ENCODE peak calls at places on chromosome 1, in seven cellular contexts. One of them, this sample, is unnamed.

GRCh38 chr1:195608883-195609282 is 999.4 kb downstream of the KCNT2 start:
- DNase-seq in GM20000: no peak
- DNase-seq in stomach: no peak
- DNase-seq in CD8-positive, alpha-beta T cell: no peak
- DNase-seq in PC-3: peak
- DNase-seq in prostate gland: no peak
- DNase-seq in BJ: no peak
- DNase-seq in this sample: no peak

GRCh38 chr1:151457911-151458882 is 1.1 kb downstream of the POGZ start:
- DNase-seq in GM20000: peak
- DNase-seq in stomach: peak
- DNase-seq in CD8-positive, alpha-beta T cell: peak
- DNase-seq in PC-3: peak
- DNase-seq in prostate gland: peak
- DNase-seq in BJ: no peak
- DNase-seq in this sample: peak

GRCh38 chr1:234963180-234963903 is 165.3 kb downstream of the TOMM20 start:
- DNase-seq in GM20000: peak
- DNase-seq in stomach: peak
- DNase-seq in CD8-positive, alpha-beta T cell: peak
- DNase-seq in PC-3: peak
- DNase-seq in prostate gland: peak
- DNase-seq in BJ: peak
- DNase-seq in this sample: no peak

GRCh38 chr1:152110365-152110859 is 4.8 kb downstream of the TCHH start:
- DNase-seq in GM20000: no peak
- DNase-seq in stomach: no peak
- DNase-seq in CD8-positive, alpha-beta T cell: no peak
- DNase-seq in PC-3: peak
- DNase-seq in prostate gland: peak
- DNase-seq in BJ: no peak
- DNase-seq in this sample: no peak

GRCh38 chr1:79186260-79186659 is 179.7 kb upstream of the ADGRL4 start:
- DNase-seq in GM20000: no peak
- DNase-seq in stomach: no peak
- DNase-seq in CD8-positive, alpha-beta T cell: no peak
- DNase-seq in PC-3: no peak
- DNase-seq in prostate gland: no peak
- DNase-seq in BJ: no peak
- DNase-seq in this sample: no peak

GRCh38 chr1:34164510-34165381 is at the start of gene CSMD2:
- DNase-seq in GM20000: peak
- DNase-seq in stomach: no peak
- DNase-seq in CD8-positive, alpha-beta T cell: no peak
- DNase-seq in PC-3: no peak
- DNase-seq in prostate gland: no peak
- DNase-seq in BJ: no peak
- DNase-seq in this sample: peak

GRCh38 chr1:109882288-109883245 is 28.1 kb upstream of the CSF1 start:
- DNase-seq in GM20000: no peak
- DNase-seq in stomach: no peak
- DNase-seq in CD8-positive, alpha-beta T cell: no peak
- DNase-seq in PC-3: no peak
- DNase-seq in prostate gland: no peak
- DNase-seq in BJ: no peak
- DNase-seq in this sample: no peak

GRCh38 chr1:231879296-231879695 is 252.7 kb downstream of the DISC1 start:
- DNase-seq in GM20000: no peak
- DNase-seq in stomach: no peak
- DNase-seq in CD8-positive, alpha-beta T cell: no peak
- DNase-seq in PC-3: no peak
- DNase-seq in prostate gland: no peak
- DNase-seq in BJ: no peak
- DNase-seq in this sample: no peak

GRCh38 chr1:156677616-156678596 is 699 bp upstream of the NES start:
- DNase-seq in GM20000: peak
- DNase-seq in stomach: peak
- DNase-seq in CD8-positive, alpha-beta T cell: peak
- DNase-seq in PC-3: peak
- DNase-seq in prostate gland: no peak
- DNase-seq in BJ: no peak
- DNase-seq in this sample: peak

GRCh38 chr1:178220094-178220493 is 126.2 kb downstream of the RASAL2 start:
- DNase-seq in GM20000: no peak
- DNase-seq in stomach: no peak
- DNase-seq in CD8-positive, alpha-beta T cell: no peak
- DNase-seq in PC-3: peak
- DNase-seq in prostate gland: no peak
- DNase-seq in BJ: no peak
- DNase-seq in this sample: no peak

GRCh38 chr1:78619029-78619428 is 1.2 kb upstream of the IFI44L start:
- DNase-seq in GM20000: no peak
- DNase-seq in stomach: no peak
- DNase-seq in CD8-positive, alpha-beta T cell: no peak
- DNase-seq in PC-3: no peak
- DNase-seq in prostate gland: no peak
- DNase-seq in BJ: no peak
- DNase-seq in this sample: no peak

GRCh38 chr1:69475021-69475420 is 92.7 kb upstream of the LRRC7 start:
- DNase-seq in GM20000: no peak
- DNase-seq in stomach: no peak
- DNase-seq in CD8-positive, alpha-beta T cell: no peak
- DNase-seq in PC-3: no peak
- DNase-seq in prostate gland: no peak
- DNase-seq in BJ: no peak
- DNase-seq in this sample: no peak

GRCh38 chr1:52002038-52002917 is 11.8 kb upstream of the RAB3B start:
- DNase-seq in GM20000: peak
- DNase-seq in stomach: no peak
- DNase-seq in CD8-positive, alpha-beta T cell: peak
- DNase-seq in PC-3: peak
- DNase-seq in prostate gland: peak
- DNase-seq in BJ: peak
- DNase-seq in this sample: peak

GRCh38 chr1:228100822-228101613 is 2.1 kb downstream of the C1orf35 start:
- DNase-seq in GM20000: peak
- DNase-seq in stomach: peak
- DNase-seq in CD8-positive, alpha-beta T cell: no peak
- DNase-seq in PC-3: peak
- DNase-seq in prostate gland: no peak
- DNase-seq in BJ: no peak
- DNase-seq in this sample: no peak

GRCh38 chr1:159799446-159799985 is 2.6 kb upstream of the FCRL6 start:
- DNase-seq in GM20000: no peak
- DNase-seq in stomach: no peak
- DNase-seq in CD8-positive, alpha-beta T cell: no peak
- DNase-seq in PC-3: no peak
- DNase-seq in prostate gland: no peak
- DNase-seq in BJ: no peak
- DNase-seq in this sample: no peak

GRCh38 chr1:171142081-171142450 is 43.0 kb upstream of the FMO2 start:
- DNase-seq in GM20000: no peak
- DNase-seq in stomach: no peak
- DNase-seq in CD8-positive, alpha-beta T cell: no peak
- DNase-seq in PC-3: no peak
- DNase-seq in prostate gland: peak
- DNase-seq in BJ: peak
- DNase-seq in this sample: no peak

GRCh38 chr1:101360506-101360905 is 123.7 kb downstream of the S1PR1 start:
- DNase-seq in GM20000: no peak
- DNase-seq in stomach: no peak
- DNase-seq in CD8-positive, alpha-beta T cell: no peak
- DNase-seq in PC-3: no peak
- DNase-seq in prostate gland: no peak
- DNase-seq in BJ: no peak
- DNase-seq in this sample: no peak

GRCh38 chr1:202176949-202177927 is 16.4 kb upstream of the LGR6 start:
- DNase-seq in GM20000: no peak
- DNase-seq in stomach: no peak
- DNase-seq in CD8-positive, alpha-beta T cell: no peak
- DNase-seq in PC-3: no peak
- DNase-seq in prostate gland: no peak
- DNase-seq in BJ: no peak
- DNase-seq in this sample: no peak

GRCh38 chr1:157077394-157077793 is 22.2 kb downstream of the ETV3L start:
- DNase-seq in GM20000: no peak
- DNase-seq in stomach: no peak
- DNase-seq in CD8-positive, alpha-beta T cell: no peak
- DNase-seq in PC-3: no peak
- DNase-seq in prostate gland: no peak
- DNase-seq in BJ: no peak
- DNase-seq in this sample: no peak

DNA sequence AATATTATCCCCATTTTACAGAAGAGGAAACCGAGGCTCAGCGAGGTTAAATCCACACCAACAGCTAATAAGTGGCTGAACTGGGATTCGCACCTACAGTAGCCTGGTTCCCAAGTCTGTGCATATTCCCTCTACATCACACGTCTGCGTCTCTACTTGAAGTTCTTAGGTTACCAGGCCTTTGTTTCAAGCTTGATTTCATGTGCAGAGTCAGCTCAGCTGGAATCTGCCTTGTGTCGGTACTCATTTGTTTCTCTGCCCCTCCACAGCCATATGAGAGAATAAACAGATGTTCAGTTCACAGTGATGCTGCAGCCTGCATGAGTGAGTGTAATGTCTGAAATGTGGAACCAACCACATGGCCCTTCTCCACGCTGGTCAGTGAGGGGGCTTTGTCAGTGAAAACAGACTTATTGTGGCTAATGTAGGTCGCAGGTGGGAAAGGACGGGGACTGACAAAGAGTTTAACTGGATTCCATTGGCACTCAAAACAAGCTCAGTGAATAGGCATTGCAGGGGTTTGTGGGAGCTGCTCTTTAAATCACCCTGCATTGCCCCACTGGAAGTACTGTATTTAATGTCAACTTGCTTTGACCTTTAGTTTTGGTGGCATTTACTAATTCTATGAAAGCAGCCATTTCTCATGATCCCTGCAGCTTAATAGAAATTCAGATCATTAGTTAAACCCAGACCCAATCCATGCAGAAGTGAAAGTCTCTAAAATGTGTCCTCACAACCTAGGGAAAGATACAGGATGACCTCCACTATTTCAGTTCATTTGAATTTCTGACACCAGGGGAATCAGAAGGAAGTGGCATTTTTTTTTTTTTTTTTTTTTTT is 136.3 kb upstream of the FAM78B start:
- DNase-seq in GM20000: no peak
- DNase-seq in stomach: no peak
- DNase-seq in CD8-positive, alpha-beta T cell: no peak
- DNase-seq in PC-3: no peak
- DNase-seq in prostate gland: no peak
- DNase-seq in BJ: no peak
- DNase-seq in this sample: no peak
- TF ChIP-seq CTCF in GM20000: no peak
- TF ChIP-seq CTCF in stomach: no peak
- TF ChIP-seq CTCF in CD8-positive, alpha-beta T cell: no peak
- TF ChIP-seq CTCF in PC-3: no peak
- TF ChIP-seq CTCF in prostate gland: no peak
- TF ChIP-seq CTCF in BJ: no peak
- TF ChIP-seq CTCF in this sample: no peak

DNA sequence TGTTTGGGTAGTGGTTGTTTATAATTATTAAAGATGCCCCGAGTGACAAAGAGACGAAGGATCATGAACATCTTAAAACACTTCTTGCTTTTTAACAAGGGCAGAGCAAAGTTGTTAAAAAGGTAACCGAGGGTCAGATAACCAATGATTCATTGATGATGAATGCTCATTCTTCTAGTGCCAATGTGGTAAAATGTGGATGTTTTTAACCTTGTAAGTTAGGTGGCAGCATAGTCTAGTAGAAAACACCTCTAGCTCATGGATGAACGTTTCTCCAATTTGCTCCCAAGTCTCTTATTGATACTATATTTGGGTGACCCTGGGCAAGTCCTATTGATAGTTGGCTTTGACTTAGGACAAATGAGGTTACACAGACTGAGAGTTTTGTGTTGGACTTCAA is 167.9 kb downstream of the KIF26B start:
- DNase-seq in GM20000: no peak
- DNase-seq in stomach: no peak
- DNase-seq in CD8-positive, alpha-beta T cell: no peak
- DNase-seq in PC-3: peak
- DNase-seq in prostate gland: no peak
- DNase-seq in BJ: no peak
- DNase-seq in this sample: no peak
- TF ChIP-seq CTCF in GM20000: no peak
- TF ChIP-seq CTCF in stomach: no peak
- TF ChIP-seq CTCF in CD8-positive, alpha-beta T cell: no peak
- TF ChIP-seq CTCF in PC-3: peak
- TF ChIP-seq CTCF in prostate gland: peak
- TF ChIP-seq CTCF in BJ: no peak
- TF ChIP-seq CTCF in this sample: no peak

GRCh38 chr1:39183503-39184353 is 20.8 kb upstream of the MACF1 start:
- DNase-seq in GM20000: peak
- DNase-seq in stomach: peak
- DNase-seq in CD8-positive, alpha-beta T cell: peak
- DNase-seq in PC-3: peak
- DNase-seq in prostate gland: peak
- DNase-seq in BJ: peak
- DNase-seq in this sample: no peak
- TF ChIP-seq CTCF in GM20000: peak
- TF ChIP-seq CTCF in stomach: no peak
- TF ChIP-seq CTCF in CD8-positive, alpha-beta T cell: peak
- TF ChIP-seq CTCF in PC-3: peak
- TF ChIP-seq CTCF in prostate gland: peak
- TF ChIP-seq CTCF in BJ: peak
- TF ChIP-seq CTCF in this sample: no peak

GRCh38 chr1:215606564-215607168 is 39.6 kb downstream of the KCTD3 start:
- DNase-seq in GM20000: peak
- DNase-seq in stomach: no peak
- DNase-seq in CD8-positive, alpha-beta T cell: no peak
- DNase-seq in PC-3: peak
- DNase-seq in prostate gland: no peak
- DNase-seq in BJ: no peak
- DNase-seq in this sample: no peak
- TF ChIP-seq CTCF in GM20000: no peak
- TF ChIP-seq CTCF in stomach: no peak
- TF ChIP-seq CTCF in CD8-positive, alpha-beta T cell: no peak
- TF ChIP-seq CTCF in PC-3: peak
- TF ChIP-seq CTCF in prostate gland: peak
- TF ChIP-seq CTCF in BJ: peak
- TF ChIP-seq CTCF in this sample: peak

GRCh38 chr1:233268389-233269022 is 27.0 kb downstream of the PCNX2 start:
- DNase-seq in GM20000: no peak
- DNase-seq in stomach: no peak
- DNase-seq in CD8-positive, alpha-beta T cell: no peak
- DNase-seq in PC-3: no peak
- DNase-seq in prostate gland: no peak
- DNase-seq in BJ: no peak
- DNase-seq in this sample: no peak
- TF ChIP-seq CTCF in GM20000: no peak
- TF ChIP-seq CTCF in stomach: no peak
- TF ChIP-seq CTCF in CD8-positive, alpha-beta T cell: no peak
- TF ChIP-seq CTCF in PC-3: no peak
- TF ChIP-seq CTCF in prostate gland: no peak
- TF ChIP-seq CTCF in BJ: no peak
- TF ChIP-seq CTCF in this sample: no peak